ENCODE peak calls at places on chromosomes 1 and 21, in five cellular contexts. W is fibroblast of pulmonary artery, L is NCI-H748 treated with DMSO at 0.1 percent for 48 hours, G is Calu3, X is NCI-H774. C is an unnamed sample.

GRCh38 chr1:227559499-227559898 is 3.9 kb upstream of the ZNF678 start:
- DNase-seq in W (no peak), L (no peak), X (no peak), G (no peak), C (no peak)

GRCh38 chr21:39014751-39015150 is 168.5 kb downstream of the PSMG1 start:
- DNase-seq in G (no peak), W (peak; percentile 97), L (no peak), X (no peak), C (no peak)

GRCh38 chr1:23931481-23931880 is 18.3 kb upstream of the CNR2 start:
- DNase-seq in W (no peak), G (no peak), L (no peak), X (no peak), C (no peak)

GRCh38 chr1:11692899-11693590 is 1.5 kb downstream of the DRAXIN start:
- DNase-seq in X (no peak), L (no peak), G (peak; percentile 56), W (peak; percentile 62), C (peak; percentile 76)

GRCh38 chr1:229130028-229130668 is 140.8 kb upstream of the RAB4A start:
- DNase-seq in X (no peak), W (no peak), L (no peak), G (no peak), C (no peak)

GRCh38 chr21:46562964-46563607 is 41.8 kb downstream of the S100B start:
- DNase-seq in G (no peak), L (no peak), W (no peak), X (no peak), C (no peak)

GRCh38 chr1:151720974-151721787 is at the start of gene RIIAD1:
- DNase-seq in L (no peak), W (peak; percentile 26), G (no peak), X (peak; percentile 26), C (peak; percentile 63)

GRCh38 chr1:3315991-3316943 is 138.2 kb upstream of the ARHGEF16 start:
- DNase-seq in X (no peak), W (no peak), L (no peak), G (no peak), C (no peak)

GRCh38 chr1:149962736-149963135 is 26.1 kb upstream of the MTMR11 start:
- DNase-seq in L (no peak), G (no peak), X (no peak), W (no peak), C (no peak)

GRCh38 chr1:6419803-6420593 is at the start of gene HES2:
- DNase-seq in X (no peak), G (peak; percentile 47), W (no peak), L (no peak), C (peak; percentile 58)

GRCh38 chr1:17914142-17914541 is 159.0 kb downstream of the ACTL8 start:
- DNase-seq in W (no peak), X (no peak), L (no peak), G (no peak), C (no peak)

GRCh38 chr1:180507826-180508724 is 5.7 kb upstream of the ACBD6 start:
- DNase-seq in X (no peak), G (no peak), W (peak; percentile 47), L (no peak), C (peak; percentile 20)